ENCODE peak calls at places on chromosome 17, in seven cellular contexts. Q is Peyer's patch, W is GM12891, H is tibial nerve, E is lower leg skin, F is K562, C is endothelial cell of umbilical vein. A is an unnamed sample.

GRCh38 chr17:48113201-48113676 is 5.7 kb downstream of the SNX11 start:
- DNase-seq in C (no peak), H (no peak), F (no peak), Q (no peak), E (no peak), W (peak; percentile 36), A (no peak)

GRCh38 chr17:36657763-36658490 is 56.5 kb downstream of the MRM1 start:
- DNase-seq in Q (peak; percentile 52), F (peak; percentile 65), E (no peak), W (peak; percentile 44), C (no peak), H (no peak), A (no peak)

GRCh38 chr17:68794636-68795503 is 160.3 kb downstream of the ABCA8 start:
- DNase-seq in Q (no peak), E (no peak), F (no peak), W (no peak), H (peak; percentile 50), C (peak; percentile 82), A (no peak)

GRCh38 chr17:70073799-70074198 is 1.2 kb upstream of the KCNJ16 start:
- DNase-seq in Q (no peak), E (no peak), H (no peak), W (no peak), C (no peak), F (no peak), A (no peak)

GRCh38 chr17:47869114-47869513 is 18.2 kb upstream of the SP6 start:
- DNase-seq in F (no peak), E (no peak), W (no peak), C (no peak), H (no peak), Q (no peak), A (no peak)

GRCh38 chr17:17443173-17443572 is 33.6 kb upstream of the MED9 start:
- DNase-seq in E (no peak), H (no peak), F (no peak), C (no peak), W (no peak), Q (no peak), A (no peak)

GRCh38 chr17:27386206-27387075 is 69.8 kb upstream of the KSR1 start:
- DNase-seq in Q (no peak), W (no peak), F (no peak), H (no peak), C (no peak), E (no peak), A (no peak)

GRCh38 chr17:10798910-10799309 is 5.0 kb downstream of the TMEM238L start:
- DNase-seq in C (no peak), F (no peak), E (no peak), Q (peak; percentile 52), W (no peak), H (no peak), A (no peak)

GRCh38 chr17:42517516-42517915 is 18.5 kb upstream of the NAGLU start:
- DNase-seq in E (peak; percentile 88), W (peak; percentile 74), H (peak; percentile 90), F (peak; percentile 85), Q (peak; percentile 89), C (peak; percentile 90), A (peak; percentile 95)

GRCh38 chr17:35947156-35947585 is 3.7 kb upstream of the LYZL6 start:
- DNase-seq in E (no peak), W (no peak), Q (peak; percentile 65), C (peak; percentile 51), H (no peak), F (peak; percentile 54), A (peak; percentile 28)

GRCh38 chr17:73802871-73803270 is 158.6 kb upstream of the SDK2 start:
- DNase-seq in F (no peak), H (no peak), Q (no peak), E (no peak), W (no peak), C (no peak), A (no peak)

GRCh38 chr17:81420769-81421462 is 25.7 kb downstream of the BAHCC1 start:
- DNase-seq in Q (no peak), C (peak; percentile 23), H (no peak), W (no peak), E (no peak), F (no peak), A (no peak)

GRCh38 chr17:68759343-68760140 is 158.4 kb upstream of the FAM20A start:
- DNase-seq in F (peak; percentile 84), C (peak; percentile 91), H (peak; percentile 89), Q (peak; percentile 76), W (peak; percentile 47), E (peak; percentile 92), A (peak; percentile 87)

GRCh38 chr17:67666028-67666427 is 51.7 kb upstream of the NOL11 start:
- DNase-seq in F (no peak), W (no peak), Q (no peak), E (no peak), C (no peak), H (no peak), A (no peak)

GRCh38 chr17:60468371-60468770 is 46.1 kb downstream of the CHCT1 start:
- DNase-seq in F (no peak), W (no peak), C (peak; percentile 87), E (no peak), Q (no peak), H (no peak), A (no peak)

GRCh38 chr17:75587718-75588545 is at the start of gene MYO15B:
- DNase-seq in F (peak; percentile 57), H (no peak), W (peak; percentile 78), C (peak; percentile 40), E (peak; percentile 29), Q (no peak), A (no peak)

GRCh38 chr17:72614476-72614870 is 478.0 kb downstream of the SLC39A11 start:
- DNase-seq in W (no peak), F (no peak), H (no peak), C (no peak), E (no peak), Q (no peak), A (no peak)

DNA sequence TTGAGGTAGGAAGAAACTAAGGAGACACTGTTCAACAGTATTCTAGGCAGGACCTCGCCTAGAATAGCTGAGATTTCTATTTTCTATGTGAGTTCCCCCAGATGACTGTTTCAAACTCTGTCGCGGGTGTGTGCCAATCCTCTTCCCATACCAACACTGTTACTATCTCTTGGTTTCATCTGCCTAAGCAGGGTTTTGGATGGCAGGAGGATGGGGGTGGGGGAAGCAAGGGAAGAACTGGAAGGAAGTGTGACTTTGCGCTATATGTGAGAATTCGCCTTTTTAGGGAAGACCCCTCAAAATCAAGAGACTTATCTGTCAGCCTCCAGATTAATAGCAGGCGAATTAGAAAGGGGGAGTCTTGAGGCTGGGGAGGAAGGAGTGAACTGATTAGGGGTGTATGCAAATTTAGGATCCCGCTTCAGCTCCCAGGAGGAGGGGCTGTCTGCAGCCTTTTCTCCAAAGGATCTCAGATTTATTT is 521 bp upstream of the G6PC3 start:
- DNase-seq in C (no peak), H (no peak), F (peak; percentile 68), W (no peak), E (no peak), Q (no peak), A (no peak)
- TF ChIP-seq POLR2A in C (no peak), H (no peak), F (peak; percentile 79), W (no peak), E (no peak), Q (no peak), A (no peak)

GRCh38 chr17:62652251-62653001 is 25.0 kb downstream of the MRC2 start:
- DNase-seq in C (peak; percentile 83), W (no peak), Q (no peak), H (no peak), E (no peak), F (no peak), A (peak; percentile 92)
- TF ChIP-seq POLR2A in C (no peak), W (no peak), Q (no peak), H (no peak), E (no peak), F (no peak), A (peak; percentile 44)

GRCh38 chr17:77686903-77687302 is 271.6 kb upstream of the TNRC6C start:
- DNase-seq in E (no peak), F (no peak), Q (no peak), H (no peak), W (no peak), C (no peak), A (no peak)
- TF ChIP-seq POLR2A in E (no peak), F (no peak), Q (no peak), H (no peak), W (no peak), C (no peak), A (no peak)

DNA sequence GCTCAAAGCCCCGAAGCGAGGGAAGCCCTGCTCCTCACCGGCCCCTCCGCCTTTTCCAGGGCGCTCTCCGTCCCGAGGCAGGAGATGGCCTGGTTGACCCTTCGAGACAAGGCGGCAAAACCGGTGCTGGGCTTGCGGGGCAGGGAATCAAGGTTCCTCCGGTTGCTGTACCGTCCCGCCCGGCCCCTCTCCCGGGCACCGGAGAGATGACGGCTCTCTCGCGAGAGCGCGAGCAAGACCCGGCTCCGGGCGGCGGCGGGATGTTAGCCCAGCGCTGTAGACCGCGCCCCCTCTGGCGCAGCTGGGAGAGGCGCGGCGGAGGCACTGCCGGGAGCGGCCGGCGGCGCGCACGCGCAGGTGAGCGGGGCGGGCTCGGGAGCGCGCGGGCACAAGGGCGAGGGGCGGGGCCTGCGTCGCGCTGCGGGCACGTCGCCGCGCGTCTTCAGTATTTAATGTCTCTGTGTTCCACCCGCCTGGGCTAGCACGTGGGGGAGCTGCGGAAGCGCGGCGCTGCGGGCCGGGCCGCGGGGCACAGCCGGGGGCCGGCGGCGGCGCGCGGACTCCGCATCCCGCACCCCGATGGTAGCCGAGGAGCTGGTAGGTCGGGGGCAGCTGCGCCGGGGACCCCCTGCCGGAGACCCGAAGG is at the start of gene AKAP1:
- DNase-seq in Q (peak; percentile 98), F (peak; percentile 99), W (peak; percentile 97), E (peak; percentile 92), C (peak; percentile 95), H (peak; percentile 93), A (peak; percentile 98)
- TF ChIP-seq POLR2A in Q (peak; percentile 98), F (peak; percentile 95), W (peak; percentile 91), E (peak; percentile 58), C (peak; percentile 95), H (peak; percentile 88), A (peak; percentile 90)

A was measured in H54.